ENCODE peak calls at places on chromosomes 4 and X, in eight cellular contexts. U, C, I, Q, Z, L, G and F are unnamed samples.

GRCh38 chr4:52100062-52100461 is 49.0 kb downstream of the SPATA18 start:
- DNase-seq in Q (peak; percentile 87), Z (peak; percentile 86), U (no peak), I (no peak), L (no peak), C (no peak), G (no peak), F (no peak)

GRCh38 chr4:180060159-180060889 is 2182.9 kb upstream of the TENM3 start:
- DNase-seq in Z (peak; percentile 12), U (no peak), I (no peak), C (no peak), Q (no peak), L (no peak), G (peak; percentile 9), F (no peak)

GRCh38 chr4:181085584-181085983 is 1157.6 kb upstream of the TENM3 start:
- DNase-seq in G (no peak), Q (no peak), L (no peak), I (no peak), C (no peak), U (no peak), Z (no peak), F (no peak)

GRCh38 chr4:126784966-126785580 is 847.7 kb upstream of the INTU start:
- DNase-seq in C (no peak), U (no peak), Z (peak; percentile 26), G (no peak), L (no peak), I (no peak), Q (peak; percentile 55), F (no peak)

GRCh38 chr4:124943145-124943889 is 230.8 kb upstream of the ANKRD50 start:
- DNase-seq in C (no peak), Q (peak; percentile 88), U (no peak), L (no peak), I (no peak), Z (peak; percentile 74), G (no peak), F (no peak)

GRCh38 chr4:2743518-2744445 is 12.4 kb downstream of the TNIP2 start:
- DNase-seq in G (no peak), U (no peak), Q (no peak), L (no peak), I (no peak), C (no peak), Z (no peak), F (no peak)

GRCh38 chrX:4944767-4945166 is 1231.3 kb upstream of the PRKX start:
- DNase-seq in C (no peak), Z (no peak), U (no peak), I (no peak), G (no peak), Q (no peak), L (no peak), F (no peak)

GRCh38 chrX:78119521-78120227 is 15.6 kb downstream of the PGK1 start:
- DNase-seq in G (no peak), L (no peak), C (no peak), I (no peak), U (no peak), Q (no peak), Z (no peak), F (no peak)

GRCh38 chrX:18643243-18643642 is 28.7 kb downstream of the RS1 start:
- DNase-seq in U (no peak), Z (no peak), C (no peak), Q (no peak), L (no peak), I (no peak), G (no peak), F (no peak)

GRCh38 chr4:155679343-155679742 is 12.7 kb downstream of the GUCY1A1 start:
- DNase-seq in G (no peak), U (no peak), Q (peak; percentile 45), I (no peak), L (no peak), Z (no peak), C (no peak), F (no peak)

GRCh38 chrX:48911407-48912182 is at the start of gene SLC35A2:
- DNase-seq in I (peak; percentile 48), G (peak; percentile 71), C (peak; percentile 77), L (peak; percentile 77), Z (peak; percentile 66), U (peak; percentile 71), Q (peak; percentile 80), F (peak; percentile 76)

GRCh38 chr4:1191621-1192020 is 19.2 kb upstream of the SPON2 start:
- DNase-seq in C (no peak), Z (no peak), G (no peak), Q (no peak), U (no peak), L (no peak), I (no peak), F (peak; percentile 5)

GRCh38 chr4:30262379-30262778 is 457.8 kb upstream of the PCDH7 start:
- DNase-seq in Q (no peak), Z (no peak), L (no peak), C (no peak), I (no peak), G (no peak), U (no peak), F (no peak)

GRCh38 chr4:181971973-181972372 is 271.2 kb upstream of the TENM3 start:
- DNase-seq in C (no peak), L (no peak), I (no peak), U (no peak), G (no peak), Q (peak; percentile 71), Z (peak; percentile 66), F (no peak)

GRCh38 chr4:74793757-74794340 is 474 bp downstream of the BTC start:
- DNase-seq in U (no peak), Q (peak; percentile 44), I (peak; percentile 51), G (no peak), L (peak; percentile 68), C (peak; percentile 10), Z (no peak), F (no peak)
- TF ChIP-seq CTCF in U (no peak), Q (peak; percentile 59), I (peak; percentile 55), G (no peak), L (peak; percentile 31), C (no peak), Z (peak; percentile 11), F (no peak)

DNA sequence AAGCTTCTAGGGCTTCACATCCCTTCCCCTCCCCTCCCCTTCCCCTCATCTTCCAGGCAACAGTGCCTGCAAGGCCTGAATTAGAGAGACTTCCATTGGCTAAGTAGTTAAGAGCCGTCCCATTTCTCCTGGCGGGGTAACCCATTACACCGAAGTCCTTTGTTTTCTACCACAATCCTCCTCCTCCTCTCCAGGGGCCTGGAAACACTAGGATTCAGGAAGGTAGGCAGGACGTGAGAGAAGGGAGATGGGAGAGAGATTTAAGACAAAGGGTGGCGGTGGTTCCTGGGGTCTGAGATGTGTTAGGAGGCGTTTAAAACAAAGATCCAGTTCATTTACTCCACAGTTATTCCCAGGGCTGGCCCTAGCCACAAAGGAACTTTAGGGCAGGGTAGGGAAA is 28.0 kb downstream of the NYX start:
- DNase-seq in Z (no peak), C (no peak), G (no peak), L (no peak), Q (no peak), U (no peak), I (peak; percentile 14), F (no peak)
- TF ChIP-seq CTCF in Z (no peak), C (no peak), G (no peak), L (no peak), Q (no peak), U (no peak), I (no peak), F (no peak)

GRCh38 chr4:185830263-185830994 is 18.4 kb upstream of the SORBS2 start:
- DNase-seq in I (no peak), U (no peak), G (no peak), Z (no peak), L (no peak), C (no peak), Q (no peak), F (no peak)

GRCh38 chr4:185833055-185833598 is 21.1 kb upstream of the SORBS2 start:
- DNase-seq in Z (peak; percentile 90), U (no peak), I (no peak), C (no peak), Q (peak; percentile 3), G (no peak), L (no peak), F (no peak)

GRCh38 chr4:185834088-185834487 is 22.1 kb upstream of the SORBS2 start:
- DNase-seq in L (no peak), Z (no peak), C (no peak), Q (no peak), U (no peak), G (no peak), I (no peak), F (no peak)

GRCh38 chr4:185834778-185835177 is 22.8 kb upstream of the SORBS2 start:
- DNase-seq in U (no peak), L (no peak), I (no peak), Q (no peak), Z (no peak), C (no peak), G (no peak), F (no peak)

DNA sequence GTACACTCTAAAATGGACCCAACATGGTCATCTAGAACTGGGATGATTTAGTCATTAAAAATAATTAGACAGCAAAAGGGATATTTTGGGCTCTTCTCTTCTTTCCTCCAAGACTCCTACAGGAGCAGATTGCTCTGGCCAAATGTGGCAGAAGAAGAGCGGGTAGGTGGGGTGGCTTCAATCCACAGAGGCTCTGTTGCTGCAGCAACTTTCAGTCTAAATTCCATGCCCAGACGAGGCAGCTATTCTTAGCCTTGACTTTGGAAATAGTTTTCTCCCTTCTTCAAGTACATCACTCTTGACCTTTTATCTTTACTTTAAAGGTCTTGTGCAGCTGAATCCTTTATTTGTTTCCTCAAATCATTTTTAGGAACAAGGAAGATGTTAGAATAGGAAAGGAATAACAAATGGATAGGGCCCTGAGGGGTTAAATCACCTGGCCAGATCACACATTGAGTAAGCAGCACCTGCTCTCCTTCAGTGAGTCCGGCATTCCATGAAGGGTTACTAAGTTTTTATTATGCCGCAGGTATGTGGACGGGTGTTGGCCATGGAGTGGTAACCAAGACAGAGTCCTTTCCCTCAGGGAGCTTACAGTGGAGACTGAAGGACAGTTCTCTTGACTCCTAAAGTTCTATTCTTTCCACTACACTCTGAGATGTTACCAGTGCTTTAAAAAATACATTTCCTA is 19.3 kb upstream of the SORBS2 start:
- DNase-seq in C (no peak), G (no peak), U (no peak), Z (no peak), L (no peak), Q (peak; percentile 33), I (no peak), F (no peak)
- TF ChIP-seq CTCF in C (no peak), G (no peak), U (no peak), Z (no peak), L (no peak), Q (no peak), I (no peak), F (no peak)

GRCh38 chr4:7847206-7847605 is 92.5 kb downstream of the AFAP1 start:
- DNase-seq in Q (no peak), L (no peak), Z (no peak), G (no peak), C (no peak), U (no peak), I (no peak), F (no peak)

GRCh38 chr4:7854211-7854610 is 85.5 kb downstream of the AFAP1 start:
- DNase-seq in G (no peak), I (no peak), C (no peak), Q (no peak), L (no peak), U (no peak), Z (no peak), F (no peak)

GRCh38 chr4:7852568-7853185 is 87.0 kb downstream of the AFAP1 start:
- DNase-seq in C (no peak), L (no peak), I (no peak), Q (peak; percentile 96), G (no peak), Z (peak; percentile 94), U (peak; percentile 48), F (no peak)

GRCh38 chr4:7853271-7853670 is 86.4 kb downstream of the AFAP1 start:
- DNase-seq in U (no peak), Z (no peak), I (no peak), Q (no peak), C (no peak), L (no peak), G (no peak), F (no peak)

GRCh38 chr4:7850489-7850888 is 89.2 kb downstream of the AFAP1 start:
- DNase-seq in I (no peak), L (no peak), G (no peak), U (no peak), Z (no peak), Q (no peak), C (no peak), F (no peak)
- TF ChIP-seq CTCF in I (no peak), L (no peak), G (no peak), U (no peak), Z (no peak), Q (no peak), C (no peak), F (no peak)